ENCODE peak calls at places on chromosome 14, in eight cellular contexts. X is G401; G is pancreas; W is RPMI7951; R is stimulated activated CD4-positive, alpha-beta T cell treated with anti-CD3 and anti-CD28 coated beads, TNF-alpha, amount 100 ng/mL, for 4 hours; U is Right ventricle myocardium superior; E is breast epithelium; F is uterus. Y is an unnamed sample.

GRCh38 chr14:73757381-73757780 is 43.2 kb upstream of the PNMA1 start:
- DNase-seq in X (no peak), G (no peak), W (no peak), R (no peak), U (no peak), E (no peak), F (no peak), Y (peak; percentile 1)

GRCh38 chr14:95769976-95770375 is 56.1 kb upstream of the TCL1A start:
- DNase-seq in X (no peak), G (no peak), W (no peak), R (no peak), U (no peak), E (no peak), F (no peak), Y (no peak)

GRCh38 chr14:23571701-23572523 is 4.3 kb upstream of the AP1G2 start:
- DNase-seq in X (no peak), G (no peak), W (no peak), R (no peak), U (no peak), E (peak; percentile 36), F (peak; percentile 12), Y (no peak)

GRCh38 chr14:38824691-38825090 is 278.3 kb downstream of the SEC23A start:
- DNase-seq in X (no peak), G (no peak), W (no peak), R (no peak), U (no peak), E (no peak), F (no peak), Y (no peak)

GRCh38 chr14:100747021-100747586 is 20.4 kb downstream of the DLK1 start:
- DNase-seq in X (no peak), G (peak; percentile 34), W (peak; percentile 76), R (no peak), U (no peak), E (peak; percentile 34), F (peak; percentile 32), Y (no peak)

GRCh38 chr14:90273532-90273931 is 17.2 kb downstream of the PSMC1 start:
- DNase-seq in X (no peak), G (no peak), W (no peak), R (no peak), U (no peak), E (no peak), F (peak; percentile 20), Y (no peak)

GRCh38 chr14:34997762-34998161 is 15.0 kb downstream of the SRP54 start:
- DNase-seq in X (peak; percentile 43), G (no peak), W (no peak), R (no peak), U (no peak), E (no peak), F (no peak), Y (peak; percentile 40)

GRCh38 chr14:28768549-28768870 is 1.9 kb downstream of the FOXG1 start:
- DNase-seq in X (no peak), G (no peak), W (no peak), R (no peak), U (no peak), E (no peak), F (no peak), Y (no peak)

GRCh38 chr14:33509927-33510535 is 440.8 kb downstream of the EGLN3 start:
- DNase-seq in X (no peak), G (no peak), W (peak; percentile 14), R (no peak), U (no peak), E (no peak), F (no peak), Y (no peak)

GRCh38 chr14:88955470-88955869 is 131.0 kb downstream of the TTC8 start:
- DNase-seq in X (peak; percentile 99), G (no peak), W (peak; percentile 68), R (no peak), U (no peak), E (no peak), F (no peak), Y (peak; percentile 99)

GRCh38 chr14:86675059-86675458 is 1145.1 kb downstream of the FLRT2 start:
- DNase-seq in X (no peak), G (no peak), W (no peak), R (no peak), U (no peak), E (no peak), F (no peak), Y (no peak)

GRCh38 chr14:91418387-91419043 is 895 bp upstream of the CCDC88C start:
- DNase-seq in X (peak; percentile 61), G (peak; percentile 88), W (peak; percentile 13), R (peak; percentile 74), U (peak; percentile 87), E (peak; percentile 68), F (peak; percentile 45), Y (peak; percentile 58)

GRCh38 chr14:77051101-77051500 is 22.6 kb upstream of the IRF2BPL start:
- DNase-seq in X (no peak), G (no peak), W (no peak), R (no peak), U (peak; percentile 88), E (no peak), F (peak; percentile 34), Y (no peak)

GRCh38 chr14:90903101-90903500 is 86.9 kb upstream of the TTC7B start:
- DNase-seq in X (peak; percentile 87), G (no peak), W (peak; percentile 52), R (peak; percentile 36), U (no peak), E (no peak), F (peak; percentile 66), Y (peak; percentile 89)

GRCh38 chr14:62599616-62600385 is 445.5 kb downstream of the KCNH5 start:
- DNase-seq in X (no peak), G (no peak), W (no peak), R (no peak), U (no peak), E (no peak), F (no peak), Y (no peak)

GRCh38 chr14:72619071-72619710 is 274.7 kb downstream of the DPF3 start:
- DNase-seq in X (no peak), G (no peak), W (peak; percentile 67), R (no peak), U (no peak), E (no peak), F (no peak), Y (no peak)

GRCh38 chr14:101473795-101474562 is 87.3 kb upstream of the DIO3 start:
- DNase-seq in X (no peak), G (peak; percentile 50), W (no peak), R (no peak), U (no peak), E (peak; percentile 31), F (peak; percentile 9), Y (no peak)

GRCh38 chr14:69632154-69632553 is 20.8 kb downstream of the SUSD6 start:
- DNase-seq in X (peak; percentile 71), G (no peak), W (no peak), R (no peak), U (no peak), E (no peak), F (no peak), Y (peak; percentile 56)

GRCh38 chr14:87745507-87746118 is 247.4 kb downstream of the GALC start:
- DNase-seq in X (no peak), G (no peak), W (no peak), R (no peak), U (no peak), E (no peak), F (no peak), Y (no peak)

GRCh38 chr14:91063119-91063518 is 2.7 kb upstream of the RPS6KA5 start:
- DNase-seq in X (no peak), G (no peak), W (peak; percentile 7), R (no peak), U (no peak), E (no peak), F (no peak), Y (no peak)

GRCh38 chr14:72416892-72417291 is 477.0 kb downstream of the DPF3 start:
- DNase-seq in X (peak; percentile 2), G (no peak), W (no peak), R (no peak), U (no peak), E (no peak), F (no peak), Y (no peak)

GRCh38 chr14:64364907-64365306 is 23.2 kb upstream of the MTHFD1 start:
- DNase-seq in X (no peak), G (no peak), W (peak; percentile 49), R (no peak), U (no peak), E (no peak), F (no peak), Y (no peak)

GRCh38 chr14:72439707-72440106 is 454.2 kb downstream of the DPF3 start:
- DNase-seq in X (no peak), G (no peak), W (no peak), R (no peak), U (no peak), E (no peak), F (no peak), Y (no peak)

GRCh38 chr14:85241022-85241880 is 288.7 kb upstream of the FLRT2 start:
- DNase-seq in X (no peak), G (no peak), W (peak; percentile 16), R (no peak), U (no peak), E (no peak), F (no peak), Y (no peak)

GRCh38 chr14:24780278-24780677 is 146.3 kb upstream of the GZMB start:
- DNase-seq in X (no peak), G (no peak), W (peak; percentile 8), R (no peak), U (no peak), E (no peak), F (no peak), Y (no peak)

GRCh38 chr14:76386922-76387782 is 11.2 kb downstream of the ESRRB start:
- DNase-seq in X (peak; percentile 55), G (peak; percentile 90), W (peak; percentile 48), R (peak; percentile 14), U (peak; percentile 71), E (peak; percentile 61), F (peak; percentile 19), Y (peak; percentile 57)

GRCh38 chr14:93035585-93035916 is 80.2 kb downstream of the ITPK1 start:
- DNase-seq in X (no peak), G (no peak), W (no peak), R (no peak), U (no peak), E (no peak), F (no peak), Y (no peak)

Y was measured in cerebellar cortex.